ENCODE peak calls at places on chromosomes 7 and 10, in ten cellular contexts. G is Calu3; R is stimulated activated CD4-positive, alpha-beta T cell treated with anti-CD3 and anti-CD28 coated beads, Interleukin-2, amount 100 ng/mL, for 24 hours; F is A549; B is NCI-H1436; U is fibroblast of pulmonary artery; E is immature natural killer cell; D is NCI-H345; S is HTR-8/SVneo; H is stimulated activated CD8-positive, alpha-beta memory T cell treated with anti-CD3 and anti-CD28 coated beads, Interleukin-15, amount 100 ng/mL, for 4 hours. T is an unnamed sample.

GRCh38 chr10:22503315-22504090 is 158.2 kb downstream of the SPAG6 start:
- DNase-seq in G (no peak), R (no peak), F (peak), B (no peak), U (no peak), E (peak), D (no peak), S (peak), H (no peak), T (no peak)

GRCh38 chr7:5550831-5551230 is 127.2 kb upstream of the TNRC18 start:
- DNase-seq in G (no peak), R (no peak), F (no peak), B (no peak), U (no peak), E (no peak), D (no peak), S (no peak), H (no peak), T (no peak)

GRCh38 chr7:82323806-82324205 is 119.8 kb downstream of the CACNA2D1 start:
- DNase-seq in G (no peak), R (no peak), F (no peak), B (no peak), U (no peak), E (no peak), D (no peak), S (no peak), H (no peak), T (no peak)

GRCh38 chr10:33337335-33337854 is 2.9 kb upstream of the NRP1 start:
- DNase-seq in G (peak), R (no peak), F (peak), B (no peak), U (peak), E (no peak), D (no peak), S (peak), H (no peak), T (no peak)

GRCh38 chr7:45658716-45659495 is 84.7 kb downstream of the ADCY1 start:
- DNase-seq in G (no peak), R (no peak), F (no peak), B (no peak), U (no peak), E (no peak), D (no peak), S (no peak), H (no peak), T (no peak)

GRCh38 chr10:119973261-119973660 is 80.7 kb downstream of the SEC23IP start:
- DNase-seq in G (no peak), R (no peak), F (no peak), B (no peak), U (peak), E (no peak), D (no peak), S (no peak), H (no peak), T (no peak)

GRCh38 chr10:84310470-84310869 is 17.9 kb upstream of the CCSER2 start:
- DNase-seq in G (no peak), R (no peak), F (no peak), B (no peak), U (peak), E (no peak), D (no peak), S (no peak), H (no peak), T (no peak)

GRCh38 chr10:114538544-114538906 is 119.5 kb downstream of the ABLIM1 start:
- DNase-seq in G (peak), R (peak), F (no peak), B (no peak), U (no peak), E (no peak), D (peak), S (no peak), H (peak), T (no peak)

GRCh38 chr7:157255201-157255606 is 81.6 kb upstream of the DNAJB6 start:
- DNase-seq in G (no peak), R (no peak), F (no peak), B (no peak), U (peak), E (no peak), D (no peak), S (no peak), H (no peak), T (no peak)

GRCh38 chr7:69599879-69600764 is 1.8 kb downstream of the AUTS2 start:
- DNase-seq in G (no peak), R (no peak), F (no peak), B (no peak), U (no peak), E (peak), D (peak), S (no peak), H (no peak), T (no peak)

GRCh38 chr7:48298779-48299178 is 127.5 kb downstream of the ABCA13 start:
- DNase-seq in G (no peak), R (no peak), F (no peak), B (no peak), U (peak), E (no peak), D (no peak), S (no peak), H (no peak), T (no peak)

GRCh38 chr10:45373783-45374450 is at the start of gene ALOX5:
- DNase-seq in G (peak), R (no peak), F (peak), B (no peak), U (no peak), E (no peak), D (peak), S (no peak), H (no peak), T (no peak)

GRCh38 chr10:119602241-119603095 is 5.7 kb upstream of the TIAL1 start:
- DNase-seq in G (peak), R (no peak), F (peak), B (peak), U (peak), E (peak), D (no peak), S (no peak), H (no peak), T (no peak)

GRCh38 chr7:17822557-17823173 is 117.6 kb downstream of the SNX13 start:
- DNase-seq in G (no peak), R (no peak), F (no peak), B (no peak), U (no peak), E (no peak), D (no peak), S (no peak), H (no peak), T (no peak)

GRCh38 chr7:38374507-38374906 is 101.1 kb upstream of the TARP start:
- DNase-seq in G (peak), R (peak), F (peak), B (no peak), U (peak), E (peak), D (no peak), S (peak), H (peak), T (no peak)

GRCh38 chr10:118571123-118571522 is 24.3 kb downstream of the PRLHR start:
- DNase-seq in G (no peak), R (no peak), F (no peak), B (no peak), U (peak), E (no peak), D (no peak), S (no peak), H (no peak), T (no peak)

GRCh38 chr10:32161586-32161985 is 105.4 kb upstream of the KIF5B start:
- DNase-seq in G (no peak), R (no peak), F (no peak), B (no peak), U (no peak), E (no peak), D (no peak), S (no peak), H (no peak), T (no peak)

GRCh38 chr10:104035107-104035816 is 50.4 kb downstream of the COL17A1 start:
- DNase-seq in G (no peak), R (no peak), F (no peak), B (no peak), U (no peak), E (no peak), D (no peak), S (no peak), H (no peak), T (no peak)

GRCh38 chr7:152351168-152351567 is 84.6 kb downstream of the KMT2C start:
- DNase-seq in G (no peak), R (no peak), F (no peak), B (no peak), U (no peak), E (no peak), D (no peak), S (no peak), H (no peak), T (no peak)

GRCh38 chr10:131578472-131578970 is 267.0 kb upstream of the TCERG1L start:
- DNase-seq in G (no peak), R (no peak), F (no peak), B (no peak), U (no peak), E (no peak), D (no peak), S (no peak), H (no peak), T (no peak)

GRCh38 chr7:71244023-71244422 is 112.1 kb downstream of the GALNT17 start:
- DNase-seq in G (no peak), R (no peak), F (no peak), B (no peak), U (no peak), E (no peak), D (no peak), S (no peak), H (no peak), T (no peak)

GRCh38 chr10:103481974-103482531 is 3.0 kb upstream of the CALHM3 start:
- DNase-seq in G (peak), R (no peak), F (peak), B (peak), U (peak), E (peak), D (peak), S (peak), H (no peak), T (peak)

GRCh38 chr7:92723205-92723604 is 113.2 kb downstream of the CDK6 start:
- DNase-seq in G (no peak), R (no peak), F (no peak), B (no peak), U (peak), E (no peak), D (no peak), S (no peak), H (no peak), T (no peak)

GRCh38 chr10:33139191-33139646 is 181.2 kb upstream of the ITGB1 start:
- DNase-seq in G (no peak), R (peak), F (no peak), B (no peak), U (no peak), E (peak), D (no peak), S (no peak), H (peak), T (no peak)

GRCh38 chr10:74650613-74651012 is 175.8 kb upstream of the KAT6B start:
- DNase-seq in G (no peak), R (no peak), F (no peak), B (no peak), U (no peak), E (no peak), D (no peak), S (no peak), H (no peak), T (no peak)

GRCh38 chr7:130425798-130426197 is 15.0 kb downstream of the CEP41 start:
- DNase-seq in G (no peak), R (no peak), F (no peak), B (no peak), U (no peak), E (no peak), D (no peak), S (no peak), H (no peak), T (no peak)

GRCh38 chr10:126480648-126481047 is 92.4 kb upstream of the ADAM12 start:
- DNase-seq in G (no peak), R (no peak), F (no peak), B (no peak), U (no peak), E (no peak), D (no peak), S (no peak), H (no peak), T (no peak)

GRCh38 chr10:59771162-59771807 is 18.0 kb upstream of the MRLN start:
- DNase-seq in G (peak), R (no peak), F (no peak), B (no peak), U (no peak), E (no peak), D (no peak), S (no peak), H (no peak), T (no peak)

GRCh38 chr7:22725585-22725984 is 1.4 kb upstream of the IL6 start:
- DNase-seq in G (no peak), R (no peak), F (no peak), B (no peak), U (peak), E (no peak), D (no peak), S (no peak), H (no peak), T (no peak)

T was measured in GM04503.